ENCODE peak calls at places on chromosome 11, in eight cellular contexts. One of them, this sample, is unnamed.

GRCh38 chr11:19691815-19692214 is 20.8 kb upstream of the NAV2 start:
- DNase-seq in CD8-positive, alpha-beta memory T cell: no peak
- DNase-seq in sigmoid colon: no peak
- DNase-seq in prostate gland: no peak
- DNase-seq in endothelial cell of umbilical vein: no peak
- DNase-seq in naive thymus-derived CD4-positive, alpha-beta T cell: no peak
- DNase-seq in OCI-LY7: no peak
- DNase-seq in A549: no peak
- DNase-seq in this sample: no peak

GRCh38 chr11:34236572-34236971 is 121.2 kb downstream of the ABTB2 start:
- DNase-seq in CD8-positive, alpha-beta memory T cell: no peak
- DNase-seq in sigmoid colon: no peak
- DNase-seq in prostate gland: no peak
- DNase-seq in endothelial cell of umbilical vein: no peak
- DNase-seq in naive thymus-derived CD4-positive, alpha-beta T cell: no peak
- DNase-seq in OCI-LY7: no peak
- DNase-seq in A549: no peak
- DNase-seq in this sample: no peak

GRCh38 chr11:130478204-130478701 is 29.8 kb downstream of the ADAMTS15 start:
- DNase-seq in CD8-positive, alpha-beta memory T cell: no peak
- DNase-seq in sigmoid colon: peak; percentile 93
- DNase-seq in prostate gland: no peak
- DNase-seq in endothelial cell of umbilical vein: peak; percentile 52
- DNase-seq in naive thymus-derived CD4-positive, alpha-beta T cell: no peak
- DNase-seq in OCI-LY7: no peak
- DNase-seq in A549: peak; percentile 71
- DNase-seq in this sample: no peak

GRCh38 chr11:61980783-61981541 is 13.5 kb upstream of the FTH1 start:
- DNase-seq in CD8-positive, alpha-beta memory T cell: no peak
- DNase-seq in sigmoid colon: no peak
- DNase-seq in prostate gland: no peak
- DNase-seq in endothelial cell of umbilical vein: no peak
- DNase-seq in naive thymus-derived CD4-positive, alpha-beta T cell: no peak
- DNase-seq in OCI-LY7: no peak
- DNase-seq in A549: no peak
- DNase-seq in this sample: no peak

GRCh38 chr11:35047179-35047578 is 91.8 kb upstream of the CD44 start:
- DNase-seq in CD8-positive, alpha-beta memory T cell: peak; percentile 32
- DNase-seq in sigmoid colon: no peak
- DNase-seq in prostate gland: no peak
- DNase-seq in endothelial cell of umbilical vein: no peak
- DNase-seq in naive thymus-derived CD4-positive, alpha-beta T cell: peak; percentile 88
- DNase-seq in OCI-LY7: peak; percentile 50
- DNase-seq in A549: no peak
- DNase-seq in this sample: peak; percentile 75

GRCh38 chr11:126546191-126546590 is 190.7 kb downstream of the ST3GAL4 start:
- DNase-seq in CD8-positive, alpha-beta memory T cell: no peak
- DNase-seq in sigmoid colon: no peak
- DNase-seq in prostate gland: no peak
- DNase-seq in endothelial cell of umbilical vein: no peak
- DNase-seq in naive thymus-derived CD4-positive, alpha-beta T cell: no peak
- DNase-seq in OCI-LY7: no peak
- DNase-seq in A549: no peak
- DNase-seq in this sample: no peak

GRCh38 chr11:122711831-122712378 is 56.4 kb downstream of the UBASH3B start:
- DNase-seq in CD8-positive, alpha-beta memory T cell: no peak
- DNase-seq in sigmoid colon: peak; percentile 46
- DNase-seq in prostate gland: no peak
- DNase-seq in endothelial cell of umbilical vein: peak; percentile 98
- DNase-seq in naive thymus-derived CD4-positive, alpha-beta T cell: no peak
- DNase-seq in OCI-LY7: peak; percentile 45
- DNase-seq in A549: no peak
- DNase-seq in this sample: no peak

GRCh38 chr11:106031936-106032335 is 9.9 kb upstream of the MSANTD4 start:
- DNase-seq in CD8-positive, alpha-beta memory T cell: no peak
- DNase-seq in sigmoid colon: no peak
- DNase-seq in prostate gland: no peak
- DNase-seq in endothelial cell of umbilical vein: no peak
- DNase-seq in naive thymus-derived CD4-positive, alpha-beta T cell: no peak
- DNase-seq in OCI-LY7: no peak
- DNase-seq in A549: no peak
- DNase-seq in this sample: no peak

GRCh38 chr11:122748968-122749687 is 89.2 kb upstream of the CRTAM start:
- DNase-seq in CD8-positive, alpha-beta memory T cell: no peak
- DNase-seq in sigmoid colon: peak; percentile 78
- DNase-seq in prostate gland: no peak
- DNase-seq in endothelial cell of umbilical vein: peak; percentile 36
- DNase-seq in naive thymus-derived CD4-positive, alpha-beta T cell: peak; percentile 28
- DNase-seq in OCI-LY7: peak; percentile 70
- DNase-seq in A549: no peak
- DNase-seq in this sample: peak; percentile 52

GRCh38 chr11:44611687-44612437 is 46.4 kb downstream of the CD82 start:
- DNase-seq in CD8-positive, alpha-beta memory T cell: peak; percentile 58
- DNase-seq in sigmoid colon: no peak
- DNase-seq in prostate gland: no peak
- DNase-seq in endothelial cell of umbilical vein: no peak
- DNase-seq in naive thymus-derived CD4-positive, alpha-beta T cell: peak; percentile 56
- DNase-seq in OCI-LY7: peak; percentile 23
- DNase-seq in A549: no peak
- DNase-seq in this sample: peak; percentile 94

GRCh38 chr11:44609783-44610155 is 44.3 kb downstream of the CD82 start:
- DNase-seq in CD8-positive, alpha-beta memory T cell: no peak
- DNase-seq in sigmoid colon: no peak
- DNase-seq in prostate gland: no peak
- DNase-seq in endothelial cell of umbilical vein: peak; percentile 24
- DNase-seq in naive thymus-derived CD4-positive, alpha-beta T cell: no peak
- DNase-seq in OCI-LY7: no peak
- DNase-seq in A549: no peak
- DNase-seq in this sample: no peak

GRCh38 chr11:44610556-44610955 is 45.1 kb downstream of the CD82 start:
- DNase-seq in CD8-positive, alpha-beta memory T cell: no peak
- DNase-seq in sigmoid colon: no peak
- DNase-seq in prostate gland: no peak
- DNase-seq in endothelial cell of umbilical vein: no peak
- DNase-seq in naive thymus-derived CD4-positive, alpha-beta T cell: no peak
- DNase-seq in OCI-LY7: no peak
- DNase-seq in A549: no peak
- DNase-seq in this sample: no peak

GRCh38 chr11:44609028-44609782 is 43.7 kb downstream of the CD82 start:
- DNase-seq in CD8-positive, alpha-beta memory T cell: peak; percentile 20
- DNase-seq in sigmoid colon: no peak
- DNase-seq in prostate gland: no peak
- DNase-seq in endothelial cell of umbilical vein: no peak
- DNase-seq in naive thymus-derived CD4-positive, alpha-beta T cell: peak; percentile 32
- DNase-seq in OCI-LY7: peak; percentile 70
- DNase-seq in A549: no peak
- DNase-seq in this sample: peak; percentile 43

GRCh38 chr11:44611088-44611487 is 45.6 kb downstream of the CD82 start:
- DNase-seq in CD8-positive, alpha-beta memory T cell: no peak
- DNase-seq in sigmoid colon: no peak
- DNase-seq in prostate gland: no peak
- DNase-seq in endothelial cell of umbilical vein: no peak
- DNase-seq in naive thymus-derived CD4-positive, alpha-beta T cell: no peak
- DNase-seq in OCI-LY7: no peak
- DNase-seq in A549: no peak
- DNase-seq in this sample: no peak
- H3K27ac ChIP-seq in CD8-positive, alpha-beta memory T cell: peak overlapping the region; percentile 38
- H3K27ac ChIP-seq in sigmoid colon: no peak overlapping the region
- H3K27ac ChIP-seq in prostate gland: no peak overlapping the region
- H3K27ac ChIP-seq in endothelial cell of umbilical vein: no peak overlapping the region
- H3K27ac ChIP-seq in naive thymus-derived CD4-positive, alpha-beta T cell: peak overlapping the region; percentile 54
- H3K27ac ChIP-seq in OCI-LY7: no peak overlapping the region
- H3K27ac ChIP-seq in A549: no peak overlapping the region
- H3K27ac ChIP-seq in this sample: peak overlapping the region; percentile 53

GRCh38 chr11:68470304-68470811 is 9.8 kb downstream of the PPP6R3 start:
- DNase-seq in CD8-positive, alpha-beta memory T cell: no peak
- DNase-seq in sigmoid colon: no peak
- DNase-seq in prostate gland: no peak
- DNase-seq in endothelial cell of umbilical vein: no peak
- DNase-seq in naive thymus-derived CD4-positive, alpha-beta T cell: no peak
- DNase-seq in OCI-LY7: no peak
- DNase-seq in A549: no peak
- DNase-seq in this sample: no peak
- H3K4me1 ChIP-seq in CD8-positive, alpha-beta memory T cell: peaks cover 83% of the 10 kb centered on the region
- H3K4me1 ChIP-seq in sigmoid colon: peaks cover 79% of the 10 kb centered on the region
- H3K4me1 ChIP-seq in prostate gland: peaks cover 20% of the 10 kb centered on the region
- H3K4me1 ChIP-seq in endothelial cell of umbilical vein: peaks cover 8% of the 10 kb centered on the region
- H3K4me1 ChIP-seq in naive thymus-derived CD4-positive, alpha-beta T cell: peaks cover 73% of the 10 kb centered on the region
- H3K4me1 ChIP-seq in OCI-LY7: peaks cover 34% of the 10 kb centered on the region
- H3K4me1 ChIP-seq in A549: peaks cover 50% of the 10 kb centered on the region
- H3K4me1 ChIP-seq in this sample: peaks cover 86% of the 10 kb centered on the region

GRCh38 chr11:70205049-70205725 is 2.1 kb downstream of the FADD start:
- DNase-seq in CD8-positive, alpha-beta memory T cell: no peak
- DNase-seq in sigmoid colon: no peak
- DNase-seq in prostate gland: no peak
- DNase-seq in endothelial cell of umbilical vein: no peak
- DNase-seq in naive thymus-derived CD4-positive, alpha-beta T cell: no peak
- DNase-seq in OCI-LY7: no peak
- DNase-seq in A549: no peak
- DNase-seq in this sample: no peak
- H3K4me3 ChIP-seq in CD8-positive, alpha-beta memory T cell: peak overlapping the region; percentile 99
- H3K4me3 ChIP-seq in sigmoid colon: no peak overlapping the region
- H3K4me3 ChIP-seq in prostate gland: no peak overlapping the region
- H3K4me3 ChIP-seq in endothelial cell of umbilical vein: peak overlapping the region; percentile 86
- H3K4me3 ChIP-seq in naive thymus-derived CD4-positive, alpha-beta T cell: peak overlapping the region; percentile 97
- H3K4me3 ChIP-seq in OCI-LY7: peak overlapping the region; percentile 93
- H3K4me3 ChIP-seq in A549: peak overlapping the region; percentile 96
- H3K4me3 ChIP-seq in this sample: no peak overlapping the region

GRCh38 chr11:12158926-12159325 is 48.5 kb downstream of the MICAL2 start:
- DNase-seq in CD8-positive, alpha-beta memory T cell: no peak
- DNase-seq in sigmoid colon: no peak
- DNase-seq in prostate gland: no peak
- DNase-seq in endothelial cell of umbilical vein: no peak
- DNase-seq in naive thymus-derived CD4-positive, alpha-beta T cell: no peak
- DNase-seq in OCI-LY7: no peak
- DNase-seq in A549: no peak
- DNase-seq in this sample: no peak
- H3K27ac ChIP-seq in CD8-positive, alpha-beta memory T cell: no peak overlapping the region
- H3K27ac ChIP-seq in sigmoid colon: peak overlapping the region; percentile 96
- H3K27ac ChIP-seq in prostate gland: no peak overlapping the region
- H3K27ac ChIP-seq in endothelial cell of umbilical vein: no peak overlapping the region
- H3K27ac ChIP-seq in naive thymus-derived CD4-positive, alpha-beta T cell: no peak overlapping the region
- H3K27ac ChIP-seq in OCI-LY7: no peak overlapping the region
- H3K27ac ChIP-seq in A549: peak overlapping the region; percentile 90
- H3K27ac ChIP-seq in this sample: no peak overlapping the region

GRCh38 chr11:118911880-118912741 is 13.6 kb downstream of the BCL9L start:
- DNase-seq in CD8-positive, alpha-beta memory T cell: peak; percentile 65
- DNase-seq in sigmoid colon: peak; percentile 97
- DNase-seq in prostate gland: peak; percentile 86
- DNase-seq in endothelial cell of umbilical vein: peak; percentile 90
- DNase-seq in naive thymus-derived CD4-positive, alpha-beta T cell: no peak
- DNase-seq in OCI-LY7: no peak
- DNase-seq in A549: no peak
- DNase-seq in this sample: peak; percentile 89

GRCh38 chr11:118915396-118915795 is 10.3 kb downstream of the BCL9L start:
- DNase-seq in CD8-positive, alpha-beta memory T cell: no peak
- DNase-seq in sigmoid colon: peak; percentile 58
- DNase-seq in prostate gland: no peak
- DNase-seq in endothelial cell of umbilical vein: no peak
- DNase-seq in naive thymus-derived CD4-positive, alpha-beta T cell: no peak
- DNase-seq in OCI-LY7: no peak
- DNase-seq in A549: no peak
- DNase-seq in this sample: no peak

GRCh38 chr11:118914178-118914918 is 11.4 kb downstream of the BCL9L start:
- DNase-seq in CD8-positive, alpha-beta memory T cell: peak; percentile 78
- DNase-seq in sigmoid colon: no peak
- DNase-seq in prostate gland: peak; percentile 75
- DNase-seq in endothelial cell of umbilical vein: no peak
- DNase-seq in naive thymus-derived CD4-positive, alpha-beta T cell: peak; percentile 86
- DNase-seq in OCI-LY7: peak; percentile 83
- DNase-seq in A549: no peak
- DNase-seq in this sample: peak; percentile 80

GRCh38 chr11:118912742-118913410 is 12.8 kb downstream of the BCL9L start:
- DNase-seq in CD8-positive, alpha-beta memory T cell: no peak
- DNase-seq in sigmoid colon: no peak
- DNase-seq in prostate gland: no peak
- DNase-seq in endothelial cell of umbilical vein: peak; percentile 58
- DNase-seq in naive thymus-derived CD4-positive, alpha-beta T cell: peak; percentile 42
- DNase-seq in OCI-LY7: no peak
- DNase-seq in A549: no peak
- DNase-seq in this sample: no peak

GRCh38 chr11:118913411-118914125 is 12.2 kb downstream of the BCL9L start:
- DNase-seq in CD8-positive, alpha-beta memory T cell: peak; percentile 46
- DNase-seq in sigmoid colon: no peak
- DNase-seq in prostate gland: no peak
- DNase-seq in endothelial cell of umbilical vein: no peak
- DNase-seq in naive thymus-derived CD4-positive, alpha-beta T cell: no peak
- DNase-seq in OCI-LY7: no peak
- DNase-seq in A549: no peak
- DNase-seq in this sample: peak; percentile 62
- H3K4me1 ChIP-seq in CD8-positive, alpha-beta memory T cell: peaks cover 93% of the 10 kb centered on the region
- H3K4me1 ChIP-seq in sigmoid colon: peaks cover 98% of the 10 kb centered on the region
- H3K4me1 ChIP-seq in prostate gland: peaks cover 90% of the 10 kb centered on the region
- H3K4me1 ChIP-seq in endothelial cell of umbilical vein: peaks cover 71% of the 10 kb centered on the region
- H3K4me1 ChIP-seq in naive thymus-derived CD4-positive, alpha-beta T cell: peaks cover 86% of the 10 kb centered on the region
- H3K4me1 ChIP-seq in OCI-LY7: peaks cover 86% of the 10 kb centered on the region
- H3K4me1 ChIP-seq in A549: peaks cover 80% of the 10 kb centered on the region
- H3K4me1 ChIP-seq in this sample: peaks cover 96% of the 10 kb centered on the region

GRCh38 chr11:59141673-59142460 is 789 bp upstream of the FAM111A start:
- DNase-seq in CD8-positive, alpha-beta memory T cell: no peak
- DNase-seq in sigmoid colon: no peak
- DNase-seq in prostate gland: no peak
- DNase-seq in endothelial cell of umbilical vein: no peak
- DNase-seq in naive thymus-derived CD4-positive, alpha-beta T cell: no peak
- DNase-seq in OCI-LY7: no peak
- DNase-seq in A549: no peak
- DNase-seq in this sample: no peak

GRCh38 chr11:59144096-59144495 is 1.4 kb downstream of the FAM111A start:
- DNase-seq in CD8-positive, alpha-beta memory T cell: no peak
- DNase-seq in sigmoid colon: no peak
- DNase-seq in prostate gland: no peak
- DNase-seq in endothelial cell of umbilical vein: peak; percentile 42
- DNase-seq in naive thymus-derived CD4-positive, alpha-beta T cell: no peak
- DNase-seq in OCI-LY7: peak; percentile 16
- DNase-seq in A549: no peak
- DNase-seq in this sample: no peak

GRCh38 chr11:59144579-59145345 is 2.1 kb downstream of the FAM111A start:
- DNase-seq in CD8-positive, alpha-beta memory T cell: peak; percentile 59
- DNase-seq in sigmoid colon: peak; percentile 92
- DNase-seq in prostate gland: peak; percentile 75
- DNase-seq in endothelial cell of umbilical vein: peak; percentile 84
- DNase-seq in naive thymus-derived CD4-positive, alpha-beta T cell: peak; percentile 81
- DNase-seq in OCI-LY7: peak; percentile 93
- DNase-seq in A549: peak; percentile 68
- DNase-seq in this sample: peak; percentile 78

GRCh38 chr11:59142530-59143507 is at the start of gene FAM111A:
- DNase-seq in CD8-positive, alpha-beta memory T cell: peak; percentile 85
- DNase-seq in sigmoid colon: peak; percentile 94
- DNase-seq in prostate gland: peak; percentile 90
- DNase-seq in endothelial cell of umbilical vein: peak; percentile 91
- DNase-seq in naive thymus-derived CD4-positive, alpha-beta T cell: peak; percentile 88
- DNase-seq in OCI-LY7: peak; percentile 81
- DNase-seq in A549: peak; percentile 81
- DNase-seq in this sample: peak; percentile 92

GRCh38 chr11:59145534-59145933 is 2.9 kb downstream of the FAM111A start:
- DNase-seq in CD8-positive, alpha-beta memory T cell: no peak
- DNase-seq in sigmoid colon: no peak
- DNase-seq in prostate gland: no peak
- DNase-seq in endothelial cell of umbilical vein: no peak
- DNase-seq in naive thymus-derived CD4-positive, alpha-beta T cell: no peak
- DNase-seq in OCI-LY7: no peak
- DNase-seq in A549: no peak
- DNase-seq in this sample: no peak
- H3K4me3 ChIP-seq in CD8-positive, alpha-beta memory T cell: peak overlapping the region; percentile 89
- H3K4me3 ChIP-seq in sigmoid colon: no peak overlapping the region
- H3K4me3 ChIP-seq in prostate gland: no peak overlapping the region
- H3K4me3 ChIP-seq in endothelial cell of umbilical vein: no peak overlapping the region
- H3K4me3 ChIP-seq in naive thymus-derived CD4-positive, alpha-beta T cell: no peak overlapping the region
- H3K4me3 ChIP-seq in OCI-LY7: peak overlapping the region; percentile 90
- H3K4me3 ChIP-seq in A549: peak overlapping the region; percentile 73
- H3K4me3 ChIP-seq in this sample: no peak overlapping the region

This sample was measured in CD4-positive, alpha-beta memory T cell.